ENCODE peak calls at places on chromosomes 13 and 19, in nine cellular contexts. T, J, X, S, A, H, K, N and Y are unnamed samples.

GRCh38 chr19:56076413-56076998 is 44.6 kb downstream of the ZNF787 start:
- DNase-seq in T (no peak), J (peak; percentile 66), X (no peak), S (no peak), A (no peak), H (peak; percentile 48), K (peak; percentile 72), N (peak; percentile 28), Y (peak; percentile 33)

GRCh38 chr19:32350492-32350891 is 5.1 kb downstream of the ZNF507 start:
- DNase-seq in T (no peak), J (no peak), X (no peak), S (no peak), A (no peak), H (no peak), K (no peak), N (no peak), Y (no peak)

GRCh38 chr13:99905224-99905623 is 66.3 kb downstream of the ZIC5 start:
- DNase-seq in T (no peak), J (no peak), X (no peak), S (no peak), A (no peak), H (no peak), K (no peak), N (no peak), Y (no peak)

GRCh38 chr19:6613711-6614110 is 22.8 kb upstream of the CD70 start:
- DNase-seq in T (no peak), J (peak; percentile 38), X (no peak), S (no peak), A (no peak), H (no peak), K (no peak), N (no peak), Y (no peak)

GRCh38 chr19:18504886-18505610 is 16.8 kb downstream of the ELL start:
- DNase-seq in T (no peak), J (no peak), X (no peak), S (no peak), A (no peak), H (no peak), K (no peak), N (no peak), Y (no peak)

GRCh38 chr19:48321372-48321621 is 4.1 kb upstream of the EMP3 start:
- DNase-seq in T (peak; percentile 100), J (peak; percentile 90), X (peak; percentile 99), S (peak; percentile 99), A (peak; percentile 99), H (peak; percentile 100), K (peak; percentile 99), N (peak; percentile 95), Y (peak; percentile 98)

GRCh38 chr19:42280761-42281174 is 11.7 kb downstream of the CIC start:
- DNase-seq in T (no peak), J (peak; percentile 39), X (no peak), S (no peak), A (no peak), H (peak; percentile 87), K (no peak), N (no peak), Y (no peak)

GRCh38 chr13:47334173-47334572 is 437.3 kb upstream of the HTR2A start:
- DNase-seq in T (no peak), J (no peak), X (no peak), S (peak; percentile 84), A (no peak), H (no peak), K (no peak), N (no peak), Y (no peak)

GRCh38 chr13:93080587-93080986 is 146.0 kb upstream of the GPC6 start:
- DNase-seq in T (no peak), J (no peak), X (no peak), S (no peak), A (no peak), H (no peak), K (no peak), N (no peak), Y (peak; percentile 25)

GRCh38 chr13:99281811-99282263 is 23.7 kb upstream of the GPR18 start:
- DNase-seq in T (no peak), J (no peak), X (peak; percentile 86), S (peak; percentile 78), A (no peak), H (peak; percentile 94), K (peak; percentile 51), N (no peak), Y (no peak)

GRCh38 chr13:41613984-41614581 is 156.7 kb downstream of the RGCC start:
- DNase-seq in T (no peak), J (peak; percentile 98), X (no peak), S (peak; percentile 74), A (no peak), H (no peak), K (no peak), N (peak; percentile 23), Y (no peak)

GRCh38 chr13:60584976-60585375 is 188.0 kb downstream of the TDRD3 start:
- DNase-seq in T (no peak), J (no peak), X (no peak), S (no peak), A (no peak), H (no peak), K (no peak), N (no peak), Y (no peak)

GRCh38 chr19:48509467-48510194 is 2.0 kb downstream of the LMTK3 start:
- DNase-seq in T (no peak), J (no peak), X (no peak), S (no peak), A (no peak), H (no peak), K (no peak), N (no peak), Y (no peak)

GRCh38 chr13:110984798-110985197 is 69.9 kb upstream of the ANKRD10 start:
- DNase-seq in T (no peak), J (no peak), X (no peak), S (no peak), A (no peak), H (no peak), K (no peak), N (no peak), Y (no peak)

GRCh38 chr13:101736551-101736950 is 284.1 kb downstream of the ITGBL1 start:
- DNase-seq in T (no peak), J (no peak), X (no peak), S (no peak), A (no peak), H (no peak), K (no peak), N (no peak), Y (no peak)

GRCh38 chr13:43263047-43263446 is 239.7 kb downstream of the DNAJC15 start:
- DNase-seq in T (no peak), J (no peak), X (no peak), S (no peak), A (peak; percentile 50), H (no peak), K (no peak), N (no peak), Y (no peak)

GRCh38 chr13:91142572-91142971 is 204.9 kb upstream of the MIR17HG start:
- DNase-seq in T (no peak), J (no peak), X (no peak), S (no peak), A (no peak), H (no peak), K (no peak), N (no peak), Y (no peak)

GRCh38 chr19:7004313-7004931 is 16.8 kb downstream of the MBD3L2B start:
- DNase-seq in T (no peak), J (peak; percentile 36), X (no peak), S (no peak), A (no peak), H (no peak), K (no peak), N (peak; percentile 34), Y (no peak)

GRCh38 chr19:797528-798414 is 519 bp downstream of the PTBP1 start:
- DNase-seq in T (peak; percentile 87), J (peak; percentile 80), X (peak; percentile 91), S (peak; percentile 95), A (no peak), H (peak; percentile 96), K (peak; percentile 93), N (peak; percentile 59), Y (peak; percentile 81)

GRCh38 chr19:799076-799881 is 2.0 kb downstream of the PTBP1 start:
- DNase-seq in T (no peak), J (peak; percentile 33), X (no peak), S (no peak), A (no peak), H (no peak), K (no peak), N (no peak), Y (no peak)

GRCh38 chr19:796692-797527 is at the start of gene PTBP1:
- DNase-seq in T (peak; percentile 100), J (peak; percentile 100), X (peak; percentile 100), S (peak; percentile 100), A (peak; percentile 100), H (peak; percentile 100), K (peak; percentile 100), N (peak; percentile 100), Y (peak; percentile 100)

GRCh38 chr19:800360-801029 is 3.2 kb downstream of the PTBP1 start:
- DNase-seq in T (peak; percentile 88), J (peak; percentile 23), X (no peak), S (no peak), A (no peak), H (no peak), K (peak; percentile 69), N (no peak), Y (peak; percentile 88)

GRCh38 chr19:798415-799075 is 1.3 kb downstream of the PTBP1 start:
- DNase-seq in T (no peak), J (no peak), X (no peak), S (no peak), A (no peak), H (peak; percentile 88), K (no peak), N (no peak), Y (no peak)
- TF ChIP-seq POLR2A in T (no peak), J (no peak), X (no peak), S (no peak), A (no peak), H (no peak), K (no peak), N (no peak), Y (no peak)

GRCh38 chr19:46225558-46226004 is 4.0 kb upstream of the IGFL1 start:
- DNase-seq in T (no peak), J (peak; percentile 7), X (no peak), S (no peak), A (no peak), H (no peak), K (no peak), N (no peak), Y (no peak)
- TF ChIP-seq CTCF in T (no peak), J (no peak), X (no peak), S (no peak), A (no peak), H (no peak), K (no peak), N (no peak), Y (no peak)

DNA sequence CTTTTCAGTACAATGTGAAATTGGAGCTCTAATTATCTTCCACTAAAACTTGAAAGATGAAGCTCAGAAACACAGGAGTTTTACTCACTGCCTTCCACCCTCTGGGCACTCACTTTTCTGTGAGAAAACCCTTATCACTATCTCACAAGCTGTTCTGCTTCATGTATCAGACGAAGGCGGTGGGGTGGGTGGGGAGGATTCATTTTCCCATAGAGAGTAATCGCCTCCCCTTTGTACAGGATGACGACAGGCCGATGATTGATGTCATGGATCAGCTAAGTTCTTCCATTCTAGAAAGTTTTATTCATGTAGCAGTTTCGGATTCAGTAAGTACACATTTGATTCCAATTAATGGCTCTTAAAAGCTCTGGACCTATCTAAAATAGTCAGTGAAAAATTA is 139.9 kb downstream of the ZAR1L start:
- DNase-seq in T (no peak), J (no peak), X (no peak), S (no peak), A (no peak), H (no peak), K (no peak), N (no peak), Y (no peak)
- TF ChIP-seq POLR2AphosphoS5 in T (no peak), J (no peak), X (no peak), S (no peak), A (no peak), H (no peak), K (no peak), N (no peak), Y (no peak)

GRCh38 chr13:75458696-75459422 is 23.1 kb downstream of the TBC1D4 start:
- DNase-seq in T (peak; percentile 57), J (peak; percentile 20), X (no peak), S (no peak), A (no peak), H (no peak), K (peak; percentile 71), N (no peak), Y (peak; percentile 77)
- TF ChIP-seq POLR2A in T (no peak), J (no peak), X (no peak), S (no peak), A (no peak), H (no peak), K (no peak), N (no peak), Y (no peak)